ENCODE peak calls at places on chromosomes 5 and 9, in ten cellular contexts. T, J, B, U, Z, D, S, M, A and C are unnamed samples.

GRCh38 chr5:68237715-68238114 is 22.2 kb downstream of the PIK3R1 start:
- DNase-seq in T (no peak), J (no peak), B (no peak), U (no peak), Z (no peak), D (no peak), S (no peak), M (no peak), A (no peak), C (no peak)

GRCh38 chr9:114047717-114048116 is 30.4 kb downstream of the AMBP start:
- DNase-seq in T (peak), J (peak), B (no peak), U (no peak), Z (peak), D (no peak), S (peak), M (no peak), A (peak), C (no peak)

GRCh38 chr5:111589320-111589719 is 77.0 kb upstream of the STARD4 start:
- DNase-seq in T (no peak), J (no peak), B (no peak), U (no peak), Z (no peak), D (no peak), S (no peak), M (no peak), A (no peak), C (no peak)

GRCh38 chr9:110148384-110148783 is 59.6 kb downstream of the C9orf152 start:
- DNase-seq in T (peak), J (no peak), B (no peak), U (no peak), Z (no peak), D (no peak), S (no peak), M (no peak), A (no peak), C (peak)

GRCh38 chr5:6496207-6496584 is 47.5 kb downstream of the UBE2QL1 start:
- DNase-seq in T (no peak), J (no peak), B (no peak), U (no peak), Z (no peak), D (no peak), S (no peak), M (no peak), A (no peak), C (no peak)

GRCh38 chr9:82021198-82021597 is 32.6 kb downstream of the SPATA31D1 start:
- DNase-seq in T (no peak), J (peak), B (no peak), U (peak), Z (peak), D (no peak), S (peak), M (no peak), A (peak), C (no peak)

GRCh38 chr5:118224546-118224945 is 763.8 kb downstream of the DTWD2 start:
- DNase-seq in T (no peak), J (peak), B (no peak), U (no peak), Z (peak), D (no peak), S (peak), M (no peak), A (no peak), C (no peak)

GRCh38 chr5:149826574-149826973 is 96.5 kb downstream of the PPARGC1B start:
- DNase-seq in T (no peak), J (no peak), B (no peak), U (no peak), Z (no peak), D (no peak), S (no peak), M (no peak), A (no peak), C (no peak)